ENCODE peak calls at places on chromosomes 16 and 17, in nine cellular contexts. P is astrocyte of the cerebellum; D is CD8-positive, alpha-beta T cell; S is fibroblast of lung; R is CD4-positive, alpha-beta T cell; O is thoracic aorta; Z is tibial artery; T is retinal pigment epithelial cell; B is mucosa of descending colon. U is an unnamed sample.
A peak's percentile ranks its signal among the peaks of the same experiment; 100 is the strongest.

GRCh38 chr17:75576661-75577060 is 10.9 kb upstream of the MYO15B start:
- DNase-seq in P (no peak), D (no peak), S (no peak), R (no peak), O (no peak), Z (no peak), T (no peak), B (no peak), U (no peak)

GRCh38 chr16:27301236-27301861 is 12.4 kb upstream of the IL4R start:
- DNase-seq in P (no peak), D (no peak), S (no peak), R (no peak), O (no peak), Z (no peak), T (no peak), B (no peak), U (no peak)

GRCh38 chr16:87233928-87234327 is 83.3 kb downstream of the C16orf95 start:
- DNase-seq in P (peak; percentile 19), D (no peak), S (peak; percentile 51), R (no peak), O (no peak), Z (no peak), T (no peak), B (no peak), U (no peak)

GRCh38 chr17:43877031-43877430 is 30.1 kb downstream of the CD300LG start:
- DNase-seq in P (no peak), D (no peak), S (no peak), R (no peak), O (no peak), Z (no peak), T (no peak), B (no peak), U (no peak)

GRCh38 chr16:86002178-86002577 is 103.2 kb downstream of the IRF8 start:
- DNase-seq in P (no peak), D (no peak), S (no peak), R (no peak), O (no peak), Z (no peak), T (no peak), B (no peak), U (no peak)

GRCh38 chr16:1808691-1809090 is 15.2 kb upstream of the IGFALS start:
- DNase-seq in P (no peak), D (no peak), S (no peak), R (no peak), O (no peak), Z (no peak), T (no peak), B (no peak), U (no peak)

GRCh38 chr16:66462912-66463311 is 35.8 kb downstream of the BEAN1 start:
- DNase-seq in P (peak; percentile 63), D (no peak), S (peak; percentile 13), R (no peak), O (no peak), Z (no peak), T (no peak), B (no peak), U (no peak)

GRCh38 chr16:66720766-66721165 is 24.2 kb upstream of the CMTM4 start:
- DNase-seq in P (no peak), D (no peak), S (no peak), R (no peak), O (no peak), Z (no peak), T (no peak), B (no peak), U (no peak)

GRCh38 chr16:53789159-53789558 is 85.2 kb downstream of the FTO start:
- DNase-seq in P (peak; percentile 73), D (no peak), S (peak; percentile 75), R (no peak), O (no peak), Z (no peak), T (peak; percentile 48), B (no peak), U (no peak)

GRCh38 chr16:53291757-53292392 is 142.4 kb upstream of the RBL2 start:
- DNase-seq in P (no peak), D (no peak), S (peak; percentile 13), R (no peak), O (no peak), Z (no peak), T (no peak), B (no peak), U (no peak)

GRCh38 chr16:2154533-2155090 is 970 bp upstream of the TRAF7 start:
- DNase-seq in P (no peak), D (no peak), S (peak; percentile 31), R (no peak), O (no peak), Z (no peak), T (no peak), B (no peak), U (peak; percentile 54)

GRCh38 chr17:80529104-80529903 is 15.3 kb upstream of the RPTOR start:
- DNase-seq in P (no peak), D (no peak), S (no peak), R (no peak), O (no peak), Z (no peak), T (no peak), B (no peak), U (no peak)

GRCh38 chr16:89701425-89702406 is at the start of gene SPATA2L:
- DNase-seq in P (peak; percentile 64), D (peak; percentile 95), S (peak; percentile 64), R (peak; percentile 98), O (no peak), Z (peak; percentile 88), T (no peak), B (peak; percentile 96), U (peak; percentile 95)

GRCh38 chr17:34582185-34582900 is 3.0 kb downstream of the TMEM132E start:
- DNase-seq in P (no peak), D (no peak), S (no peak), R (no peak), O (no peak), Z (no peak), T (no peak), B (no peak), U (no peak)

GRCh38 chr17:72274632-72275031 is 153.8 kb downstream of the SOX9 start:
- DNase-seq in P (no peak), D (no peak), S (no peak), R (no peak), O (no peak), Z (no peak), T (no peak), B (no peak), U (no peak)

GRCh38 chr17:61461586-61461966 is 9.4 kb downstream of the TBX4 start:
- DNase-seq in P (no peak), D (no peak), S (no peak), R (no peak), O (no peak), Z (no peak), T (no peak), B (no peak), U (no peak)

GRCh38 chr17:45231481-45232116 is 9.9 kb downstream of the FMNL1 start:
- DNase-seq in P (no peak), D (no peak), S (no peak), R (no peak), O (no peak), Z (no peak), T (no peak), B (peak; percentile 50), U (no peak)
- TF ChIP-seq CTCF in P (peak; percentile 30), D (no peak), S (peak; percentile 40), R (peak; percentile 31), O (no peak), Z (no peak), T (peak; percentile 67), B (no peak), U (no peak)

GRCh38 chr17:826778-827177 is 44.6 kb downstream of the MRM3 start:
- DNase-seq in P (no peak), D (no peak), S (no peak), R (no peak), O (no peak), Z (no peak), T (no peak), B (no peak), U (no peak)

GRCh38 chr17:824372-824771 is 42.2 kb downstream of the MRM3 start:
- DNase-seq in P (no peak), D (no peak), S (no peak), R (no peak), O (no peak), Z (no peak), T (no peak), B (no peak), U (no peak)

GRCh38 chr17:830381-830780 is 48.2 kb downstream of the MRM3 start:
- DNase-seq in P (no peak), D (no peak), S (no peak), R (no peak), O (no peak), Z (no peak), T (no peak), B (no peak), U (no peak)

GRCh38 chr17:830950-831349 is 48.8 kb downstream of the MRM3 start:
- DNase-seq in P (no peak), D (no peak), S (no peak), R (no peak), O (no peak), Z (no peak), T (no peak), B (no peak), U (no peak)

DNA sequence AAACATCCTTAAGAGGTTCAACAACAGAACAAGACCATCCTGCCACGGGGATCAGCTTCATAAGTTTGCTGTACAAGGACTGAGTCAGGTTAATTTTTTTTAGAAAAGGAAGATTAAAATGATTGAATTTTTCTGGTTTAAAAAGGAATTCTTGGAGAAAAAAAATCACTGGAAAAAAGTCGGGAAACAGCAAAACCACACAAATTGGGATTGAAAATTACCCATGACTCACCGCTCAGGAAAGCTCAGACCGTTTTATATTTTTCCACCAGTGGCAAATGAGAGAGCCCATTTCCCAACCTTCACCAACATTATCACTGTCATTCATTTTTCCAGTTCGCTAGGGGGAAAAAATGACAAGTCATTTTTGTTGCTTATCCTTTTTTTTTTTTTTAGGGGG is 46.6 kb downstream of the MRM3 start:
- DNase-seq in P (peak; percentile 22), D (no peak), S (no peak), R (no peak), O (no peak), Z (no peak), T (no peak), B (no peak), U (no peak)
- TF ChIP-seq CTCF in P (no peak), D (no peak), S (no peak), R (no peak), O (no peak), Z (no peak), T (no peak), B (no peak), U (no peak)

DNA sequence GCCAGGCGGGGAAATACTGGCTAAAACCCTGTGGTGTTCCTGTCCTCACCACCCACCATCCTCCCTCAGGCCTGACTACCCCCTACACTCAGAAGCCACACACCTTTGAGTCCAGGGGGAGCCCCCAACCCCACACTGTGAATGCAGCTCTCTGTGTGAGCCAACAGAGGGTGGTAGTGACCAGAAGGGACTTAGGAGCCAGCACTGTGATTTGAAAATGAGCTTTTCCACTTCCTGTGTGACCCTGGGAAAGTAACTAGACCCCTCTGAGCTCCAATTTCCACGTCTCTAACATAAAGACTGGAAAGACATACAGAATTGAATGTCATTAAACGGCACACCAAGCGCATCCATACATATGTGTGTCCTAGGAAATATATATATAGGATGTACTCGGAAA is 58.7 kb downstream of the SDK2 start:
- DNase-seq in P (no peak), D (no peak), S (no peak), R (no peak), O (no peak), Z (no peak), T (no peak), B (no peak), U (no peak)
- TF ChIP-seq CTCF in P (no peak), D (no peak), S (no peak), R (no peak), O (no peak), Z (no peak), T (peak; percentile 9), B (no peak), U (no peak)

GRCh38 chr17:3723556-3724372 is at the start of gene HASPIN:
- DNase-seq in P (peak; percentile 65), D (peak; percentile 90), S (peak; percentile 89), R (peak; percentile 90), O (peak; percentile 47), Z (peak; percentile 93), T (peak; percentile 45), B (peak; percentile 93), U (peak; percentile 93)
- TF ChIP-seq CTCF in P (peak; percentile 33), D (no peak), S (peak; percentile 34), R (no peak), O (peak; percentile 47), Z (peak; percentile 23), T (peak; percentile 16), B (peak; percentile 6), U (peak; percentile 49)

U was measured in mesothelial cell of epicardium.